ENCODE peak calls at places on chromosomes 11 and 22, in five cellular contexts. K is pancreas, Q is MM.1S, S is astrocyte, X is adipocyte. F is an unnamed sample. For H3K9me3, the result is how much of the 10 kb centered on the place peaks cover.

GRCh38 chr11:45887587-45887986 is 2.1 kb downstream of the MAPK8IP1 start:
- DNase-seq in S (no peak), X (no peak), Q (no peak), K (no peak), F (no peak)

GRCh38 chr11:65448418-65449196 is 26.0 kb downstream of the NEAT1 start:
- DNase-seq in Q (no peak), X (peak), K (no peak), S (no peak), F (peak)

GRCh38 chr11:3796796-3797328 is 492 bp downstream of the NUP98 start:
- DNase-seq in X (peak), S (no peak), K (no peak), Q (no peak), F (no peak)

GRCh38 chr11:2186669-2187266 is 15.2 kb upstream of the TH start:
- DNase-seq in X (peak), K (no peak), Q (peak), S (no peak), F (no peak)

GRCh38 chr11:36360318-36360717 is 64.2 kb downstream of the PRR5L start:
- DNase-seq in Q (no peak), S (no peak), K (no peak), X (no peak), F (no peak)

GRCh38 chr22:44231229-44231628 is 50.5 kb downstream of the PARVG start:
- DNase-seq in X (no peak), K (no peak), S (no peak), Q (no peak), F (no peak)

GRCh38 chr11:88246680-88247079 is 71.4 kb upstream of the RAB38 start:
- DNase-seq in Q (no peak), K (no peak), X (peak), S (peak), F (peak)

GRCh38 chr11:65412271-65413076 is 10.1 kb upstream of the NEAT1 start:
- DNase-seq in Q (no peak), X (no peak), K (peak), S (no peak), F (no peak)

GRCh38 chr11:12214751-12215150 is 104.4 kb downstream of the MICAL2 start:
- DNase-seq in Q (no peak), K (no peak), S (no peak), X (peak), F (no peak)

GRCh38 chr11:113664069-113664980 is 41.8 kb downstream of the TMPRSS5 start:
- DNase-seq in Q (no peak), X (no peak), K (no peak), S (peak), F (no peak)

GRCh38 chr11:102240502-102240901 is 76.8 kb upstream of the BIRC3 start:
- DNase-seq in Q (no peak), S (peak), K (no peak), X (peak), F (no peak)

GRCh38 chr11:65172600-65172999 is 2.6 kb downstream of the SPDYC start:
- DNase-seq in X (no peak), S (no peak), K (no peak), Q (no peak), F (no peak)

GRCh38 chr11:41849250-41849649 is 389.8 kb upstream of the LRRC4C start:
- DNase-seq in Q (no peak), K (no peak), X (no peak), S (no peak), F (no peak)
- H3K9me3 ChIP-seq in Q (under half), K (under half), X (under half), S (under half), F (under half)

DNA sequence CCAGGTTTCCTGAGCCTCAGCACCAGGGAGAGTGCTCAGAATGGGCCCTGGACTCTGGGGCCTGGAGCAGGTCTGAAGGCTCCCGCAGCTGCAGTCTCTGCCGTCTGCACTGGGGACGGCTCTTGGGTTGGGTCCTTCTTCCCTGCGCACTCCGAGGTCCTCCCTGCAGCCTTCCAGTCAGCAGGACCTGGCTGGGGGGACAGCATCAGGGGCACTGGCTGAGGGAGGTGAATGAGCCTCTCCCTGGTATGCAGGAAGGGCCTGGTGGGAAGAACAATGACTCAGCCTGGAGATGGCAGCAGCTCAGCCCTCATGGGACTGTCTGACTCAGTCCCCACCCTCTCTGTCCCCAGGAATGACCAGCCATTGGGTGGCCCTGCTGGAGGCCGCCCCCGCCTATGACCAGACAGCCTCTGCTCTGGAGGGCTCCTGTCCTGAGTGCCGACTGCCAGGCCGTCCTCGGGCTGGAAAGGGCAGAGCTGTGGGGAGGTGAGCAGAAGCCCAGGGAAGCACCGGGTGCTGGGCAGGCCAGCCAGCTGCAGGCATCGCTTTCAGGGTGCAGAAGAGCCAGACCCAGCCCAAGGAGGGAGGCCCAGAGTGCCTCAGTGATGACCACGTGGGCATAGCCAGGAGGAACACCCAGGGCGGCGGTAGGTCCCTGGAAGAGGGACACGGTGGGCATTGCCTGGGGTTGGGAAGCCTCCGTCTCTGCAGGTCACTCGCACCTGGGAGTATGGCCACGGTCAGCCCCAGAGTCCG is 455.0 kb downstream of the BRD1 start:
- DNase-seq in S (no peak), K (no peak), Q (no peak), X (peak), F (peak)
- H3K9me3 ChIP-seq in S (under half), K (under half), Q (under half), X (under half), F (under half)

DNA sequence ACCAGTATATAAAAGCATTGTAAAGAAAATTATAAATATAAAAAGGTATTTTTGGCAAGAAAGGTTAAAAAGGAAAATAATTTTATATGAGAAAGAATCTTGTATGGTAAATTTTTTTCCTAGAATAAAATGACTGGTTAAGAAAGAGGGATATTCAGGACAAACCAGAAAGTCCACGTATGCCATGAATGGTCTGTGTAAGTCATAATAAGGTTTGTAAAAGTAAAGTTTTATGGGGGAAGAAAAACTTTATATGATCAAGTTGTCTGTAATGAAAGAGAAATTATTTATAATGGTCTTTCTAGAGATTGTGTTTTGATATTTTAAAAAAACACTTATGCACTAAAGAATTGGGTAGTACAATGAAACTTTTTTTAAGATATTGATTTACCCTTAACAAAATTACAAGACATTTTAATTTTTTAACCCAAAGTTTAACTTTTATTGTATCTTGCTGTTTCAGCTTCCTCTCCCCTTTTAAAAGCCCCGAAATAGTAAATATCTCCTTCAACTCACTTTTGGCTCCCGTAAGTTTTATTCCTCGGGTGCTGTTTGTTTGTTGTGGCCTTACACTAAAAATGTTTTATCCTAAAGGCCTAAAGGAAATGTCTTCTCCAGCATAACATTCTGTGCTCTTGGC is 47.7 kb downstream of the AMOTL1 start:
- DNase-seq in X (no peak), S (no peak), Q (no peak), K (no peak), F (no peak)
- H3K9me3 ChIP-seq in X (under half), S (under half), Q (under half), K (under half), F (under half)

GRCh38 chr22:49519117-49519737 is 308.4 kb downstream of the BRD1 start:
- DNase-seq in Q (no peak), K (no peak), S (no peak), X (no peak), F (no peak)

GRCh38 chr22:49522582-49523373 is 304.9 kb downstream of the BRD1 start:
- DNase-seq in Q (no peak), K (no peak), S (no peak), X (no peak), F (no peak)

GRCh38 chr22:49523374-49524008 is 304.2 kb downstream of the BRD1 start:
- DNase-seq in S (no peak), K (no peak), Q (no peak), X (no peak), F (no peak)

GRCh38 chr22:49524362-49524761 is 303.3 kb downstream of the BRD1 start:
- DNase-seq in X (no peak), K (no peak), S (no peak), Q (no peak), F (no peak)

GRCh38 chr22:49521787-49522224 is 305.9 kb downstream of the BRD1 start:
- DNase-seq in S (no peak), Q (no peak), X (no peak), K (no peak), F (no peak)
- H3K9me3 ChIP-seq in S (under half), Q (under half), X (under half), K (under half), F (under half)

GRCh38 chr11:86421976-86422770 is 47.5 kb downstream of the CCDC81 start:
- DNase-seq in Q (no peak), K (no peak), X (no peak), S (no peak), F (no peak)

GRCh38 chr11:86431258-86431657 is 56.6 kb downstream of the CCDC81 start:
- DNase-seq in Q (no peak), X (no peak), S (no peak), K (no peak), F (no peak)

DNA sequence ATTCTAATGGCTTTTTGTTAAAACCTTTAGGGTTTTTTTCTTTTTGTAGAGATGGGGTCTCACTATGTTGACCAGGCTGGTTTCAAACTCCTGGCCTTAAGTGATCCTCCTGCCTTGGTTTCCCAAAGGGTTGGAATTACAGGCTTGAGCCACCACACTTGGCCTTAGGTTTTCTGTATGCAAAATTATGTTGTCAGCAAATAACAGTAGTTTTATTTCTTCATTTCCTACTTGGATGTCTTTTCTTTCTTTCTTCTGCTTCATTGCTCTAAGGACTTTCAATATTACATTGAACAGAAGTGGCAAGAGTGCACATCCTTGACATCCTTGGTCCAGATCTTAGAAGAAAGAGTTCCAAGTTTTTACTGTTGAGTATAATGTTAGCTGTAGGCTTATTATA is 52.8 kb downstream of the CCDC81 start:
- DNase-seq in Q (no peak), S (no peak), X (no peak), K (no peak), F (no peak)
- H3K9me3 ChIP-seq in Q (under half), S (under half), X (under half), K (under half), F (under half)

GRCh38 chr22:47629273-47629711 is 866.8 kb downstream of the TBC1D22A start:
- DNase-seq in X (no peak), S (no peak), Q (no peak), K (no peak), F (no peak)

GRCh38 chr22:47626428-47627390 is 864.3 kb downstream of the TBC1D22A start:
- DNase-seq in S (no peak), Q (peak), K (no peak), X (no peak), F (no peak)

GRCh38 chr22:47625531-47626427 is 863.3 kb downstream of the TBC1D22A start:
- DNase-seq in X (no peak), Q (no peak), S (no peak), K (no peak), F (no peak)

GRCh38 chr22:47628477-47629272 is 866.2 kb downstream of the TBC1D22A start:
- DNase-seq in S (no peak), X (no peak), Q (no peak), K (no peak), F (no peak)

GRCh38 chr22:47627561-47628253 is 865.3 kb downstream of the TBC1D22A start:
- DNase-seq in S (no peak), K (no peak), Q (no peak), X (no peak), F (peak)
- H3K9me3 ChIP-seq in S (under half), K (under half), Q (under half), X (under half), F (under half)

DNA sequence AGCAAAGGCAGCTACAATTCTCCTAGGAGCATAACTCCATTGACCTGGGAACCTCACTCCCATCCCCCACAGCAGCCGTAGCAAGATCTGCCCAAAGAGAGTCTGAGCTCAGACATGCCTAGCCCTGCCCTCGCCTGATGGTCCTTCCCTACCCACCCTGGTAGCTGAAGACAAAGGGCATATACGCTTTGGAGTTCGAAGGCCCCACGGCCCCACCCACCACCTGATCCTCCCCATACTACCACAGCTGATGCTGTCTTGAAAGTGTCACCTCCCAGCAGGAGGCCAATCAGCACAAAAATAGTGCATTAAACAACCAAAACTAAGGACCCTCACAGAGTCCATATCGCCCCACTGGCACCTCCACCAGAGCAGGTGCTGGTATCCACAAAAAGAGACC is 22.6 kb upstream of the GNAZ start:
- DNase-seq in K (no peak), S (no peak), X (no peak), Q (no peak), F (no peak)
- H3K9me3 ChIP-seq in K (under half), S (under half), X (under half), Q (under half), F (under half)

GRCh38 chr11:134559617-134559992 is 147.6 kb upstream of the B3GAT1 start:
- DNase-seq in X (no peak), K (no peak), Q (no peak), S (no peak), F (no peak)
- H3K9me3 ChIP-seq in X (under half), K (under half), Q (under half), S (under half), F (under half)

DNA sequence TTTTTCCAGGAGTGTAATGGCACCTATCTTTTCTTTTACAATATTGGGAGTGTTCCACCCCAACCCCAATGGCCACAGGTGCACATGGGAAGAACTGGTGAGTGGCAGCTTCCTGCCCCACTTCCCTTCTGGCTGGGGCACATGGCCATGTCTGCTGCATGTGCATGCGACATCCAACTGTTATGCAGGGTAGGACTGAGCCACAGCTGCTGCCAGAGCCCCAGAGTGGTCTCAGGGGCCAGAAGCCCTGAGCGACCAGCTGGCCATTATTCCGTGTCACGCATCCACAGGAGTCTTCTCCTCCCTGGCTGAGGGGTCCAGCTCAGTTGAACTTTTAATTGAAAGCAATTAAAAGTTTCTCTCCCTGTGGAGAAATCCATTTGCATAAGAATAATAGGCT is 8.7 kb upstream of the GLYAT start:
- DNase-seq in S (no peak), X (no peak), Q (no peak), K (no peak), F (no peak)
- H3K9me3 ChIP-seq in S (under half), X (under half), Q (under half), K (under half), F (under half)